ENCODE peak calls at places on chromosomes 2 and 18, in six cellular contexts. One of them, this sample, is unnamed.

GRCh38 chr2:235050992-235051351 is 99.2 kb downstream of the SH3BP4 start:
- DNase-seq in PC-9: peak; percentile 97
- DNase-seq in caudate nucleus: peak; percentile 73
- DNase-seq in body of pancreas: peak; percentile 99
- DNase-seq in kidney: peak; percentile 97
- DNase-seq in ovary: peak; percentile 56
- DNase-seq in this sample: peak; percentile 76

GRCh38 chr2:121303531-121304263 is 18.7 kb upstream of the TFCP2L1 start:
- DNase-seq in PC-9: no peak
- DNase-seq in caudate nucleus: no peak
- DNase-seq in body of pancreas: no peak
- DNase-seq in kidney: no peak
- DNase-seq in ovary: no peak
- DNase-seq in this sample: no peak

GRCh38 chr2:96533292-96534073 is 3.1 kb upstream of the ARID5A start:
- DNase-seq in PC-9: peak; percentile 41
- DNase-seq in caudate nucleus: no peak
- DNase-seq in body of pancreas: peak; percentile 51
- DNase-seq in kidney: peak; percentile 82
- DNase-seq in ovary: peak; percentile 86
- DNase-seq in this sample: no peak

GRCh38 chr2:234003972-234004617 is 46.4 kb upstream of the SPP2 start:
- DNase-seq in PC-9: peak; percentile 82
- DNase-seq in caudate nucleus: no peak
- DNase-seq in body of pancreas: no peak
- DNase-seq in kidney: no peak
- DNase-seq in ovary: no peak
- DNase-seq in this sample: no peak

GRCh38 chr2:219997341-219997851 is 370.0 kb downstream of the SLC4A3 start:
- DNase-seq in PC-9: peak; percentile 2
- DNase-seq in caudate nucleus: peak; percentile 40
- DNase-seq in body of pancreas: peak; percentile 32
- DNase-seq in kidney: peak; percentile 78
- DNase-seq in ovary: peak; percentile 87
- DNase-seq in this sample: no peak

GRCh38 chr2:155099784-155100183 is 401.3 kb downstream of the KCNJ3 start:
- DNase-seq in PC-9: peak; percentile 80
- DNase-seq in caudate nucleus: no peak
- DNase-seq in body of pancreas: peak; percentile 18
- DNase-seq in kidney: no peak
- DNase-seq in ovary: no peak
- DNase-seq in this sample: no peak

GRCh38 chr2:231785413-231785812 is 832 bp upstream of the COPS7B start:
- DNase-seq in PC-9: no peak
- DNase-seq in caudate nucleus: no peak
- DNase-seq in body of pancreas: no peak
- DNase-seq in kidney: no peak
- DNase-seq in ovary: no peak
- DNase-seq in this sample: no peak

GRCh38 chr18:29154196-29154757 is 977.3 kb upstream of the CDH2 start:
- DNase-seq in PC-9: no peak
- DNase-seq in caudate nucleus: no peak
- DNase-seq in body of pancreas: no peak
- DNase-seq in kidney: no peak
- DNase-seq in ovary: no peak
- DNase-seq in this sample: no peak

GRCh38 chr2:178924817-178925216 is 117.6 kb upstream of the TTN start:
- DNase-seq in PC-9: no peak
- DNase-seq in caudate nucleus: no peak
- DNase-seq in body of pancreas: no peak
- DNase-seq in kidney: no peak
- DNase-seq in ovary: no peak
- DNase-seq in this sample: no peak

GRCh38 chr18:5295231-5295920 is at the start of gene ZBTB14:
- DNase-seq in PC-9: peak; percentile 76
- DNase-seq in caudate nucleus: no peak
- DNase-seq in body of pancreas: peak; percentile 73
- DNase-seq in kidney: peak; percentile 87
- DNase-seq in ovary: peak; percentile 58
- DNase-seq in this sample: peak; percentile 56

GRCh38 chr2:225737556-225737955 is 338.0 kb downstream of the NYAP2 start:
- DNase-seq in PC-9: peak; percentile 55
- DNase-seq in caudate nucleus: no peak
- DNase-seq in body of pancreas: no peak
- DNase-seq in kidney: no peak
- DNase-seq in ovary: no peak
- DNase-seq in this sample: no peak

GRCh38 chr2:39379643-39380524 is 57.2 kb downstream of the MAP4K3 start:
- DNase-seq in PC-9: no peak
- DNase-seq in caudate nucleus: no peak
- DNase-seq in body of pancreas: no peak
- DNase-seq in kidney: no peak
- DNase-seq in ovary: no peak
- DNase-seq in this sample: no peak

GRCh38 chr2:124318913-124319312 is 293.8 kb downstream of the CNTNAP5 start:
- DNase-seq in PC-9: no peak
- DNase-seq in caudate nucleus: no peak
- DNase-seq in body of pancreas: peak; percentile 11
- DNase-seq in kidney: no peak
- DNase-seq in ovary: no peak
- DNase-seq in this sample: no peak

GRCh38 chr2:56474412-56475158 is 290.8 kb downstream of the CCDC85A start:
- DNase-seq in PC-9: no peak
- DNase-seq in caudate nucleus: no peak
- DNase-seq in body of pancreas: no peak
- DNase-seq in kidney: no peak
- DNase-seq in ovary: no peak
- DNase-seq in this sample: no peak

GRCh38 chr2:36734304-36734703 is 37.8 kb downstream of the VIT start:
- DNase-seq in PC-9: no peak
- DNase-seq in caudate nucleus: no peak
- DNase-seq in body of pancreas: no peak
- DNase-seq in kidney: no peak
- DNase-seq in ovary: no peak
- DNase-seq in this sample: no peak

GRCh38 chr18:44725300-44726096 is 44.8 kb downstream of the SETBP1 start:
- DNase-seq in PC-9: no peak
- DNase-seq in caudate nucleus: no peak
- DNase-seq in body of pancreas: peak; percentile 27
- DNase-seq in kidney: peak; percentile 87
- DNase-seq in ovary: peak; percentile 75
- DNase-seq in this sample: no peak

GRCh38 chr2:233384811-233385488 is 30.7 kb downstream of the DGKD start:
- DNase-seq in PC-9: peak; percentile 37
- DNase-seq in caudate nucleus: no peak
- DNase-seq in body of pancreas: no peak
- DNase-seq in kidney: no peak
- DNase-seq in ovary: peak; percentile 38
- DNase-seq in this sample: no peak

GRCh38 chr2:48855142-48855541 is 99.6 kb upstream of the LHCGR start:
- DNase-seq in PC-9: no peak
- DNase-seq in caudate nucleus: no peak
- DNase-seq in body of pancreas: no peak
- DNase-seq in kidney: no peak
- DNase-seq in ovary: no peak
- DNase-seq in this sample: no peak

GRCh38 chr2:128309341-128310093 is 9.2 kb downstream of the HS6ST1 start:
- DNase-seq in PC-9: no peak
- DNase-seq in caudate nucleus: no peak
- DNase-seq in body of pancreas: peak; percentile 79
- DNase-seq in kidney: peak; percentile 81
- DNase-seq in ovary: peak; percentile 67
- DNase-seq in this sample: no peak

GRCh38 chr2:9392895-9393757 is 30.2 kb downstream of the ITGB1BP1 start:
- DNase-seq in PC-9: no peak
- DNase-seq in caudate nucleus: no peak
- DNase-seq in body of pancreas: no peak
- DNase-seq in kidney: peak; percentile 88
- DNase-seq in ovary: peak; percentile 43
- DNase-seq in this sample: no peak

GRCh38 chr2:9394816-9395215 is 28.5 kb downstream of the ITGB1BP1 start:
- DNase-seq in PC-9: no peak
- DNase-seq in caudate nucleus: no peak
- DNase-seq in body of pancreas: no peak
- DNase-seq in kidney: no peak
- DNase-seq in ovary: no peak
- DNase-seq in this sample: no peak

GRCh38 chr2:9390151-9390850 is 33.0 kb downstream of the ITGB1BP1 start:
- DNase-seq in PC-9: no peak
- DNase-seq in caudate nucleus: no peak
- DNase-seq in body of pancreas: no peak
- DNase-seq in kidney: no peak
- DNase-seq in ovary: no peak
- DNase-seq in this sample: no peak

GRCh38 chr2:9390991-9391390 is 32.3 kb downstream of the ITGB1BP1 start:
- DNase-seq in PC-9: no peak
- DNase-seq in caudate nucleus: no peak
- DNase-seq in body of pancreas: no peak
- DNase-seq in kidney: no peak
- DNase-seq in ovary: no peak
- DNase-seq in this sample: no peak

DNA sequence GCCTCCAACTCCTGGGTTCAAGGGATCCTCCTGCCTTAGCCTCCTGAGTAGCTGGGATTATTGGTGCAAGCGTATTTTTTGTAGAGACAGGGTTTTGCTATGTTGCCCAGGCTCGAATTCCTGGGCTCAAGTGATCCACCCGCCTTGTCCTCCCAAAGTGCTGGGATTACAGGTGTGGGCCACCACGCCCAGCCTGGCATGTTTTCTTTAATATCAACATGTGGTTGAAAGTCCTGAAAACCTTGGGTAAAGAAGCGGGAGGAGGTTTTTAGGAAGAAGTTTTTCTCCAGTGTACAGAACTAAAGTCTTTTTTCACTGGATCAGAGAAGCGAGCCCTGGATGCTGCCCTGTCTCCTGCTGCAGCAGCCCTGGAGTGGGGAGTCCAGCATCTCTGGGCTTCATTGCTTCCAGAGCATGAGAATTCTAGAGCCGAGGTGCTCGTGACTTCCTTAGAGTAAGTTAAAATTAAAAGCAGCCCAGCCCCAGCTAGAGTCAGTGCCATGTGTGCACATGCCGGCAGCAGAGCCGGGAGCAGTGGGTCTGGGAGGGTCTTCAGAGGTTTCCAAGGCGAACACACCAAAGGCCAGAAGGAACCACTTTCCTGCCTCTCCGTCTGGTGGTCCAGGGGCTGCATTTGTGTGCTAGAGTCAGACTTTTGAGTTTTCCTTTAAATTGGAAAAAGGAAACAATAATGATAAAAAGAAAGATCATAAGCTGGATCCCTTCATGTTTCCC is 31.2 kb downstream of the ITGB1BP1 start:
- DNase-seq in PC-9: no peak
- DNase-seq in caudate nucleus: no peak
- DNase-seq in body of pancreas: no peak
- DNase-seq in kidney: no peak
- DNase-seq in ovary: no peak
- DNase-seq in this sample: no peak
- H3K27ac ChIP-seq in PC-9: no peak overlapping the region
- H3K27ac ChIP-seq in caudate nucleus: peak overlapping the region; percentile 48
- H3K27ac ChIP-seq in body of pancreas: no peak overlapping the region
- H3K27ac ChIP-seq in kidney: peak overlapping the region; percentile 79
- H3K27ac ChIP-seq in ovary: peak overlapping the region; percentile 19
- H3K27ac ChIP-seq in this sample: no peak overlapping the region

DNA sequence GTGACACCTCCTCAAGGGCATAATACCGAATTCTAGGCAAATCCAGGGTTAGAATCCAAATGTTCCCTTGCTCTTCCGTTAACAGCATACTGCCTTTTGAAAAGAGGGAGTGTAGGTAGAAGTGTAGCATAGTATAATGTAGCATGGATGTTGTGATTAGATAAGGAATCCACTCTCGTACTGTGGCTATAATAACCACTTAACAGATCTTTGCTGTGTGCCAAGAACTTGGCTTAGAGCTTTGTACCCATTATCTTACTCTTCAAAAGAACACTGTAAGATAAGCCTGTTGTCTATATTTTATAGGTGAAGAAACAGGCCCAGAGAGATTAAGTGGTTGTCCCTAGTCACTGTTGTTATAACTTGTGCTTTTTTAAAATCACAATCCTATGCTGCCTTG is 24.2 kb downstream of the WDR75 start:
- DNase-seq in PC-9: no peak
- DNase-seq in caudate nucleus: no peak
- DNase-seq in body of pancreas: no peak
- DNase-seq in kidney: no peak
- DNase-seq in ovary: no peak
- DNase-seq in this sample: no peak
- H3K27ac ChIP-seq in PC-9: no peak overlapping the region
- H3K27ac ChIP-seq in caudate nucleus: no peak overlapping the region
- H3K27ac ChIP-seq in body of pancreas: no peak overlapping the region
- H3K27ac ChIP-seq in kidney: no peak overlapping the region
- H3K27ac ChIP-seq in ovary: no peak overlapping the region
- H3K27ac ChIP-seq in this sample: no peak overlapping the region

DNA sequence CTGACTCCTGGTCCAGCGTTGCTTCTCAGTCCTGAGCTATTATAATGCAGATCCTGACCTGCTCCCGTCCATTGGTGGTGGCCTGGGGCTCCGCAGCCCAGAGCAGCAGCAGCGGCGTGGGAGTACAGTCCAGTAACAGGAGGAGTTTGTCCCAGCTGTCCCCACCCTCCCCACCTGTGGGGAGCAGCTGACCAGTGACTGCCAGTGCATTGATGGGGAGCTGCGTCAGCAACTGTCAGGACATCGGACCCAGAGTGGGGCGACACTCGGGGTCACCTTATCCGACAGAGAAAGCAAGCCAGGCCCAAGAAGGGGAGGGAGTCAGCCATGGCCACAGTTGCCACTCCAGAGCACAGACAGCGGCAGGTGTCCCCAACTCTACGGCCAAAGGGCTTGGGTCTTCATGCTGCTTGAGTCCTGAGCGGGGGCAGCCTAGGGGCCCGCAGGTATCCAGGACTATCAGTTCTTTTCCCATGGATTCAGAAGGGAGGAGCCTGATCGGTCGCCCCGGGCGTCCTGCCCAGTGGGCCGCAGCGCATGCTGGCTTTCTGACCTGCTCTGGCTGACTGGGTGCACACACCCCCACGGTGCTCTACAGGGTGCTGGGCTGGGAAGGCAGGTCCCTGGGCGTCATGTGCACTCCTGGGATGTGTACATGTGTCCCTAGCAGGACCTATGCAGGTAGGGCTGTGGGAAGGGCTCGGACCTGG is 29.7 kb downstream of the DNMT3A start:
- DNase-seq in PC-9: no peak
- DNase-seq in caudate nucleus: no peak
- DNase-seq in body of pancreas: peak; percentile 78
- DNase-seq in kidney: peak; percentile 93
- DNase-seq in ovary: peak; percentile 65
- DNase-seq in this sample: no peak
- H3K27ac ChIP-seq in PC-9: no peak overlapping the region
- H3K27ac ChIP-seq in caudate nucleus: peak overlapping the region; percentile 33
- H3K27ac ChIP-seq in body of pancreas: peak overlapping the region; percentile 20
- H3K27ac ChIP-seq in kidney: peak overlapping the region; percentile 66
- H3K27ac ChIP-seq in ovary: peak overlapping the region; percentile 13
- H3K27ac ChIP-seq in this sample: peak overlapping the region; percentile 58

DNA sequence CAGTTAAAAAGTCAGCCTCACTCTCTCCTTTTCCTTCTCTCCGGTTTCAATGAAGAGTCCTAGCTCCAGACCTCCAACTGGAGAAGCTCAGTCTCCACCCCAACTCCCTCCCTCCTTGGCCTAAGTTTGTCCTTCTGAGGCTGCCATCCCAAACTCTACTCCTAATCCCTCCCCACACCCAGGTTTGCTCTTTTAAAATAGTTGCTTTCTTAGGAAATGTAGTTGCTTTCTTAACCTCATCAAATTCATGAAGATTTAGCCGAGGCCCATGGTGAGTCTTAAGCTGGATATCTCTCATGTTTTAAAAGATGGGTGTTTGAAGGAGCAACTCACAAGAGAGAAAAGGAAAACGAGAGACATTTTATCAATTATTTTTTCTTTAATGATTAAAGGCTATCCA is 937 bp upstream of the LANCL1 start:
- DNase-seq in PC-9: peak; percentile 34
- DNase-seq in caudate nucleus: no peak
- DNase-seq in body of pancreas: no peak
- DNase-seq in kidney: no peak
- DNase-seq in ovary: peak; percentile 56
- DNase-seq in this sample: no peak
- H3K27ac ChIP-seq in PC-9: no peak overlapping the region
- H3K27ac ChIP-seq in caudate nucleus: peak overlapping the region; percentile 5
- H3K27ac ChIP-seq in body of pancreas: no peak overlapping the region
- H3K27ac ChIP-seq in kidney: no peak overlapping the region
- H3K27ac ChIP-seq in ovary: peak overlapping the region; percentile 75
- H3K27ac ChIP-seq in this sample: no peak overlapping the region